ENCODE peak calls at places on chromosomes 7 and 10, in eight cellular contexts. One of them, this sample, is unnamed.

GRCh38 chr10:128751284-128751683 is 625.1 kb upstream of the MKI67 start:
- DNase-seq in CD4-positive, alpha-beta memory T cell: no peak
- DNase-seq in AG10803: no peak
- DNase-seq in sigmoid colon: no peak
- DNase-seq in PC-3: peak; percentile 32
- DNase-seq in prostate gland: no peak
- DNase-seq in A549: peak; percentile 12
- DNase-seq in tibial artery: no peak
- DNase-seq in this sample: no peak

GRCh38 chr7:110003827-110004226 is 1087.1 kb upstream of the LRRN3 start:
- DNase-seq in PC-3: no peak
- DNase-seq in AG10803: no peak
- DNase-seq in tibial artery: no peak
- DNase-seq in CD4-positive, alpha-beta memory T cell: no peak
- DNase-seq in A549: no peak
- DNase-seq in prostate gland: no peak
- DNase-seq in sigmoid colon: no peak
- DNase-seq in this sample: no peak

GRCh38 chr10:21519981-21520436 is 5.5 kb downstream of the SKIDA1 start:
- DNase-seq in PC-3: peak; percentile 10
- DNase-seq in tibial artery: no peak
- DNase-seq in prostate gland: peak; percentile 19
- DNase-seq in CD4-positive, alpha-beta memory T cell: peak; percentile 39
- DNase-seq in sigmoid colon: no peak
- DNase-seq in A549: peak; percentile 33
- DNase-seq in AG10803: peak; percentile 79
- DNase-seq in this sample: peak; percentile 84

GRCh38 chr7:130669051-130669700 is 628 bp upstream of the COPG2 start:
- DNase-seq in AG10803: peak; percentile 12
- DNase-seq in PC-3: no peak
- DNase-seq in tibial artery: no peak
- DNase-seq in A549: no peak
- DNase-seq in CD4-positive, alpha-beta memory T cell: no peak
- DNase-seq in prostate gland: peak; percentile 6
- DNase-seq in sigmoid colon: no peak
- DNase-seq in this sample: no peak

GRCh38 chr7:135291809-135292253 is 58.2 kb downstream of the STRA8 start:
- DNase-seq in A549: peak; percentile 91
- DNase-seq in AG10803: peak; percentile 18
- DNase-seq in CD4-positive, alpha-beta memory T cell: no peak
- DNase-seq in prostate gland: no peak
- DNase-seq in sigmoid colon: no peak
- DNase-seq in tibial artery: no peak
- DNase-seq in PC-3: peak; percentile 93
- DNase-seq in this sample: peak; percentile 97

GRCh38 chr10:93299606-93300353 is 182.4 kb downstream of the MYOF start:
- DNase-seq in tibial artery: no peak
- DNase-seq in A549: no peak
- DNase-seq in PC-3: no peak
- DNase-seq in CD4-positive, alpha-beta memory T cell: no peak
- DNase-seq in prostate gland: no peak
- DNase-seq in AG10803: peak; percentile 29
- DNase-seq in sigmoid colon: no peak
- DNase-seq in this sample: no peak

GRCh38 chr10:3805227-3805790 is 20.3 kb upstream of the KLF6 start:
- DNase-seq in PC-3: peak; percentile 75
- DNase-seq in tibial artery: no peak
- DNase-seq in sigmoid colon: no peak
- DNase-seq in prostate gland: no peak
- DNase-seq in AG10803: peak; percentile 97
- DNase-seq in CD4-positive, alpha-beta memory T cell: peak; percentile 93
- DNase-seq in A549: peak; percentile 81
- DNase-seq in this sample: peak; percentile 92

GRCh38 chr10:6296456-6297214 is 93.9 kb downstream of the PFKFB3 start:
- DNase-seq in prostate gland: no peak
- DNase-seq in sigmoid colon: no peak
- DNase-seq in AG10803: no peak
- DNase-seq in CD4-positive, alpha-beta memory T cell: no peak
- DNase-seq in tibial artery: no peak
- DNase-seq in A549: peak; percentile 66
- DNase-seq in PC-3: no peak
- DNase-seq in this sample: no peak

GRCh38 chr10:96998329-96998888 is 166.3 kb downstream of the LCOR start:
- DNase-seq in sigmoid colon: no peak
- DNase-seq in prostate gland: no peak
- DNase-seq in PC-3: peak; percentile 31
- DNase-seq in tibial artery: no peak
- DNase-seq in AG10803: peak; percentile 28
- DNase-seq in A549: no peak
- DNase-seq in CD4-positive, alpha-beta memory T cell: no peak
- DNase-seq in this sample: peak; percentile 3

GRCh38 chr7:104982308-104982755 is 31.7 kb upstream of the KMT2E start:
- DNase-seq in sigmoid colon: no peak
- DNase-seq in prostate gland: no peak
- DNase-seq in PC-3: no peak
- DNase-seq in CD4-positive, alpha-beta memory T cell: no peak
- DNase-seq in A549: no peak
- DNase-seq in AG10803: no peak
- DNase-seq in tibial artery: no peak
- DNase-seq in this sample: no peak

GRCh38 chr7:128891942-128892269 is 18.6 kb downstream of the KCP start:
- DNase-seq in tibial artery: no peak
- DNase-seq in AG10803: no peak
- DNase-seq in PC-3: no peak
- DNase-seq in sigmoid colon: peak; percentile 53
- DNase-seq in prostate gland: no peak
- DNase-seq in A549: no peak
- DNase-seq in CD4-positive, alpha-beta memory T cell: no peak
- DNase-seq in this sample: no peak
- H3K4me3 ChIP-seq in tibial artery: no peak overlapping the region
- H3K4me3 ChIP-seq in AG10803: no peak overlapping the region
- H3K4me3 ChIP-seq in PC-3: peak overlapping the region; percentile 73
- H3K4me3 ChIP-seq in sigmoid colon: no peak overlapping the region
- H3K4me3 ChIP-seq in prostate gland: no peak overlapping the region
- H3K4me3 ChIP-seq in A549: no peak overlapping the region
- H3K4me3 ChIP-seq in CD4-positive, alpha-beta memory T cell: no peak overlapping the region
- H3K4me3 ChIP-seq in this sample: no peak overlapping the region

GRCh38 chr7:99139031-99139430 is 4.9 kb downstream of the SMURF1 start:
- DNase-seq in sigmoid colon: no peak
- DNase-seq in tibial artery: no peak
- DNase-seq in A549: no peak
- DNase-seq in AG10803: peak; percentile 87
- DNase-seq in CD4-positive, alpha-beta memory T cell: no peak
- DNase-seq in PC-3: no peak
- DNase-seq in prostate gland: no peak
- DNase-seq in this sample: no peak
- H3K4me3 ChIP-seq in sigmoid colon: no peak overlapping the region
- H3K4me3 ChIP-seq in tibial artery: peak overlapping the region; percentile 6
- H3K4me3 ChIP-seq in A549: no peak overlapping the region
- H3K4me3 ChIP-seq in AG10803: no peak overlapping the region
- H3K4me3 ChIP-seq in CD4-positive, alpha-beta memory T cell: no peak overlapping the region
- H3K4me3 ChIP-seq in PC-3: no peak overlapping the region
- H3K4me3 ChIP-seq in prostate gland: no peak overlapping the region
- H3K4me3 ChIP-seq in this sample: no peak overlapping the region

GRCh38 chr10:13703101-13703818 is 116.5 kb downstream of the PRPF18 start:
- DNase-seq in PC-3: no peak
- DNase-seq in CD4-positive, alpha-beta memory T cell: no peak
- DNase-seq in AG10803: no peak
- DNase-seq in A549: no peak
- DNase-seq in prostate gland: no peak
- DNase-seq in sigmoid colon: no peak
- DNase-seq in tibial artery: no peak
- DNase-seq in this sample: no peak

GRCh38 chr10:13704969-13705368 is 118.2 kb downstream of the PRPF18 start:
- DNase-seq in PC-3: no peak
- DNase-seq in prostate gland: no peak
- DNase-seq in AG10803: no peak
- DNase-seq in CD4-positive, alpha-beta memory T cell: no peak
- DNase-seq in A549: no peak
- DNase-seq in tibial artery: no peak
- DNase-seq in sigmoid colon: no peak
- DNase-seq in this sample: no peak

GRCh38 chr10:13706175-13706574 is 119.4 kb downstream of the PRPF18 start:
- DNase-seq in PC-3: no peak
- DNase-seq in sigmoid colon: no peak
- DNase-seq in prostate gland: no peak
- DNase-seq in AG10803: no peak
- DNase-seq in A549: no peak
- DNase-seq in CD4-positive, alpha-beta memory T cell: no peak
- DNase-seq in tibial artery: no peak
- DNase-seq in this sample: no peak

GRCh38 chr10:13705526-13706169 is 118.9 kb downstream of the PRPF18 start:
- DNase-seq in tibial artery: no peak
- DNase-seq in PC-3: no peak
- DNase-seq in AG10803: no peak
- DNase-seq in prostate gland: no peak
- DNase-seq in sigmoid colon: no peak
- DNase-seq in CD4-positive, alpha-beta memory T cell: no peak
- DNase-seq in A549: no peak
- DNase-seq in this sample: no peak

GRCh38 chr10:13703997-13704536 is 117.3 kb downstream of the PRPF18 start:
- DNase-seq in PC-3: no peak
- DNase-seq in AG10803: no peak
- DNase-seq in tibial artery: no peak
- DNase-seq in prostate gland: no peak
- DNase-seq in CD4-positive, alpha-beta memory T cell: no peak
- DNase-seq in sigmoid colon: no peak
- DNase-seq in A549: no peak
- DNase-seq in this sample: no peak
- H3K4me3 ChIP-seq in PC-3: no peak overlapping the region
- H3K4me3 ChIP-seq in AG10803: no peak overlapping the region
- H3K4me3 ChIP-seq in tibial artery: no peak overlapping the region
- H3K4me3 ChIP-seq in prostate gland: no peak overlapping the region
- H3K4me3 ChIP-seq in CD4-positive, alpha-beta memory T cell: no peak overlapping the region
- H3K4me3 ChIP-seq in sigmoid colon: no peak overlapping the region
- H3K4me3 ChIP-seq in A549: no peak overlapping the region
- H3K4me3 ChIP-seq in this sample: no peak overlapping the region

GRCh38 chr10:35335133-35335532 is 1.2 kb upstream of the CCNY start:
- DNase-seq in prostate gland: no peak
- DNase-seq in PC-3: peak; percentile 83
- DNase-seq in AG10803: no peak
- DNase-seq in CD4-positive, alpha-beta memory T cell: no peak
- DNase-seq in sigmoid colon: no peak
- DNase-seq in A549: no peak
- DNase-seq in tibial artery: no peak
- DNase-seq in this sample: no peak

GRCh38 chr10:35336084-35336831 is at the start of gene CCNY:
- DNase-seq in PC-3: peak; percentile 93
- DNase-seq in prostate gland: peak; percentile 72
- DNase-seq in A549: peak; percentile 74
- DNase-seq in AG10803: peak; percentile 59
- DNase-seq in CD4-positive, alpha-beta memory T cell: peak; percentile 76
- DNase-seq in tibial artery: peak; percentile 85
- DNase-seq in sigmoid colon: peak; percentile 87
- DNase-seq in this sample: peak; percentile 67

GRCh38 chr10:35335718-35336083 is 608 bp upstream of the CCNY start:
- DNase-seq in tibial artery: no peak
- DNase-seq in sigmoid colon: no peak
- DNase-seq in CD4-positive, alpha-beta memory T cell: no peak
- DNase-seq in AG10803: peak; percentile 25
- DNase-seq in A549: peak; percentile 44
- DNase-seq in PC-3: peak; percentile 54
- DNase-seq in prostate gland: no peak
- DNase-seq in this sample: no peak

GRCh38 chr10:35331894-35332640 is 4.2 kb upstream of the CCNY start:
- DNase-seq in tibial artery: no peak
- DNase-seq in CD4-positive, alpha-beta memory T cell: no peak
- DNase-seq in PC-3: peak; percentile 100
- DNase-seq in prostate gland: no peak
- DNase-seq in A549: peak; percentile 87
- DNase-seq in AG10803: peak; percentile 79
- DNase-seq in sigmoid colon: peak; percentile 73
- DNase-seq in this sample: peak; percentile 68

GRCh38 chr10:35334297-35334696 is 2.0 kb upstream of the CCNY start:
- DNase-seq in prostate gland: no peak
- DNase-seq in PC-3: peak; percentile 31
- DNase-seq in tibial artery: no peak
- DNase-seq in CD4-positive, alpha-beta memory T cell: no peak
- DNase-seq in A549: no peak
- DNase-seq in AG10803: no peak
- DNase-seq in sigmoid colon: no peak
- DNase-seq in this sample: no peak
- H3K4me3 ChIP-seq in prostate gland: no peak overlapping the region
- H3K4me3 ChIP-seq in PC-3: peak overlapping the region; percentile 68
- H3K4me3 ChIP-seq in tibial artery: peak overlapping the region; percentile 98
- H3K4me3 ChIP-seq in CD4-positive, alpha-beta memory T cell: no peak overlapping the region
- H3K4me3 ChIP-seq in A549: peak overlapping the region; percentile 83
- H3K4me3 ChIP-seq in AG10803: peak overlapping the region; percentile 24
- H3K4me3 ChIP-seq in sigmoid colon: no peak overlapping the region
- H3K4me3 ChIP-seq in this sample: no peak overlapping the region

GRCh38 chr10:10794776-10795175 is 222.9 kb upstream of the CELF2 start:
- DNase-seq in tibial artery: no peak
- DNase-seq in AG10803: peak; percentile 87
- DNase-seq in sigmoid colon: no peak
- DNase-seq in CD4-positive, alpha-beta memory T cell: no peak
- DNase-seq in A549: no peak
- DNase-seq in PC-3: peak; percentile 58
- DNase-seq in prostate gland: no peak
- DNase-seq in this sample: no peak
- H3K4me3 ChIP-seq in tibial artery: no peak overlapping the region
- H3K4me3 ChIP-seq in AG10803: no peak overlapping the region
- H3K4me3 ChIP-seq in sigmoid colon: no peak overlapping the region
- H3K4me3 ChIP-seq in CD4-positive, alpha-beta memory T cell: no peak overlapping the region
- H3K4me3 ChIP-seq in A549: no peak overlapping the region
- H3K4me3 ChIP-seq in PC-3: peak overlapping the region; percentile 35
- H3K4me3 ChIP-seq in prostate gland: no peak overlapping the region
- H3K4me3 ChIP-seq in this sample: no peak overlapping the region

GRCh38 chr7:155204744-155205367 is 92.8 kb upstream of the INSIG1 start:
- DNase-seq in A549: no peak
- DNase-seq in AG10803: no peak
- DNase-seq in CD4-positive, alpha-beta memory T cell: no peak
- DNase-seq in tibial artery: peak; percentile 66
- DNase-seq in prostate gland: no peak
- DNase-seq in sigmoid colon: peak; percentile 64
- DNase-seq in PC-3: no peak
- DNase-seq in this sample: no peak

GRCh38 chr7:155203882-155204691 is 93.6 kb upstream of the INSIG1 start:
- DNase-seq in sigmoid colon: peak; percentile 62
- DNase-seq in tibial artery: peak; percentile 63
- DNase-seq in CD4-positive, alpha-beta memory T cell: no peak
- DNase-seq in A549: no peak
- DNase-seq in PC-3: no peak
- DNase-seq in AG10803: no peak
- DNase-seq in prostate gland: no peak
- DNase-seq in this sample: no peak

GRCh38 chr7:155207335-155208002 is 90.2 kb upstream of the INSIG1 start:
- DNase-seq in A549: no peak
- DNase-seq in AG10803: no peak
- DNase-seq in prostate gland: no peak
- DNase-seq in CD4-positive, alpha-beta memory T cell: no peak
- DNase-seq in PC-3: no peak
- DNase-seq in sigmoid colon: no peak
- DNase-seq in tibial artery: no peak
- DNase-seq in this sample: no peak

GRCh38 chr7:155206286-155207020 is 91.2 kb upstream of the INSIG1 start:
- DNase-seq in A549: no peak
- DNase-seq in sigmoid colon: peak; percentile 83
- DNase-seq in AG10803: peak; percentile 76
- DNase-seq in tibial artery: peak; percentile 79
- DNase-seq in prostate gland: no peak
- DNase-seq in CD4-positive, alpha-beta memory T cell: peak; percentile 48
- DNase-seq in PC-3: peak; percentile 69
- DNase-seq in this sample: peak; percentile 98

GRCh38 chr7:155205368-155206285 is 92.1 kb upstream of the INSIG1 start:
- DNase-seq in tibial artery: peak; percentile 91
- DNase-seq in PC-3: peak; percentile 94
- DNase-seq in sigmoid colon: peak; percentile 95
- DNase-seq in A549: peak; percentile 95
- DNase-seq in AG10803: peak; percentile 99
- DNase-seq in CD4-positive, alpha-beta memory T cell: peak; percentile 93
- DNase-seq in prostate gland: peak; percentile 69
- DNase-seq in this sample: peak; percentile 97
- H3K4me3 ChIP-seq in tibial artery: peak overlapping the region; percentile 22
- H3K4me3 ChIP-seq in PC-3: peak overlapping the region; percentile 62
- H3K4me3 ChIP-seq in sigmoid colon: peak overlapping the region; percentile 29
- H3K4me3 ChIP-seq in A549: peak overlapping the region; percentile 35
- H3K4me3 ChIP-seq in AG10803: peak overlapping the region; percentile 48
- H3K4me3 ChIP-seq in CD4-positive, alpha-beta memory T cell: peak overlapping the region; percentile 66
- H3K4me3 ChIP-seq in prostate gland: peak overlapping the region; percentile 19
- H3K4me3 ChIP-seq in this sample: peak overlapping the region; percentile 51

This sample was measured in endothelial cell of umbilical vein.